ENCODE peak calls at places on chromosomes 2 and 18, in five cellular contexts. M, D, O, J and S are unnamed samples.

GRCh38 chr2:102520801-102521200 is 47.8 kb downstream of the SLC9A4 start:
- DNase-seq in M (no peak), D (no peak), J (no peak), O (no peak), S (no peak)

GRCh38 chr2:11264818-11265217 is 79.6 kb downstream of the ROCK2 start:
- DNase-seq in D (no peak), O (no peak), M (no peak), J (no peak), S (no peak)

GRCh38 chr18:10757349-10757748 is 231.5 kb downstream of the NAPG start:
- DNase-seq in O (no peak), J (no peak), D (no peak), M (no peak), S (no peak)

GRCh38 chr18:75365230-75365629 is 62.3 kb downstream of the SMIM21 start:
- DNase-seq in D (no peak), O (no peak), J (no peak), M (no peak), S (no peak)

GRCh38 chr18:12287684-12288405 is 20.2 kb upstream of the TUBB6 start:
- DNase-seq in O (peak), J (no peak), D (no peak), M (peak), S (peak)

GRCh38 chr18:56873441-56874140 is 222.4 kb downstream of the WDR7 start:
- DNase-seq in D (peak), O (no peak), M (no peak), J (no peak), S (peak)

GRCh38 chr2:176682278-176682677 is 413.0 kb downstream of the MTX2 start:
- DNase-seq in O (no peak), D (no peak), J (no peak), M (no peak), S (no peak)

GRCh38 chr18:62324917-62325805 is at the start of gene TNFRSF11A:
- DNase-seq in D (no peak), O (peak), M (no peak), J (no peak), S (peak)

GRCh38 chr2:203802277-203803045 is 65.1 kb upstream of the CTLA4 start:
- DNase-seq in O (no peak), D (no peak), M (no peak), J (no peak), S (no peak)

GRCh38 chr18:77993188-77993981 is 743.7 kb downstream of the GALR1 start:
- DNase-seq in J (no peak), M (no peak), D (no peak), O (no peak), S (no peak)

GRCh38 chr2:153163055-153163454 is 315.5 kb downstream of the RPRM start:
- DNase-seq in J (peak), D (peak), M (no peak), O (no peak), S (no peak)

GRCh38 chr2:40797115-40797514 is 345.2 kb upstream of the SLC8A1 start:
- DNase-seq in J (no peak), D (no peak), M (no peak), O (no peak), S (no peak)

GRCh38 chr2:196066794-196067382 is 1.7 kb downstream of the DNAH7 start:
- DNase-seq in D (no peak), M (no peak), J (no peak), O (no peak), S (no peak)

GRCh38 chr2:177598321-177598922 is 205.8 kb downstream of the AGPS start:
- DNase-seq in D (no peak), J (no peak), O (peak), M (no peak), S (peak)

GRCh38 chr2:186910996-186911395 is 62.0 kb upstream of the ZSWIM2 start:
- DNase-seq in O (no peak), D (no peak), J (no peak), M (no peak), S (no peak)

GRCh38 chr2:45218931-45219339 is 209.7 kb upstream of the SIX2 start:
- DNase-seq in O (no peak), D (no peak), M (no peak), J (no peak), S (no peak)

GRCh38 chr18:76620326-76620813 is 125.3 kb upstream of the ZNF516 start:
- DNase-seq in O (peak), M (peak), J (no peak), D (peak), S (peak)
- TF ChIP-seq CTCF in O (peak), M (no peak), J (no peak), D (peak), S (peak)

DNA sequence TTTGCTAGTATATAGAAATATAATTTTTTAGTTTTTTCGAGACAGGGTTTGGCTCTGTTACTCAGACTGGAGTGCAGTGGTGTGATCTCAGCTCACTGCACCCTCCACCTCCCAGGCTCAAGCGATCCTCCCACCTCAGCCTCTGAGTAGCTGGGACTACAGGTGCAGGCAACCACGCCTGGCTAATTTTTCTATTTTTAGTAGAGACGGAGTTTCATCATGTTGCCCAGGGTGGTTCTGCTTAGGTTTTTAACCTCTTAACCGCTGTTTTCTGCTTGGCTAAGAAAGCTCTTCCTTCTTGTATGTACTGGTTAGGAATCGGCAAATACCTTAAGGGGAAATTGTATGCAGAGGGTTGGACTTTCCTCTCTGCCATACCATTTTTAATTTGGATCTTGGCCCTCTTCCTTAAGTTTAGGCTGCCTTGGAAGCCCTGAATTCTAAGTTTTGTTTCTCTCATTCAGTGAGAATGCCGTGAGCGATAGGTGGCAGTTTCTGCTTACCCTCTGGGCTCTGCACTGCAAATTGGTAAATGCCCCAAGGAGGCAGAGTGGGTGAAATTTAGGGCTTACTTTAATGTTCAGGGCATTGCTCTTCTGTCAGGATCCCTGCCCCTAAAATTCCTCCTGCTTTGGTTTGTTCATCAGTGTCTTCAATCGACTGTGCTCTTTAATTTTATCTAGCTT is 32.3 kb downstream of the EML6 start:
- DNase-seq in O (no peak), M (no peak), D (no peak), J (no peak), S (no peak)
- TF ChIP-seq CTCF in O (no peak), M (no peak), D (no peak), J (peak), S (no peak)

GRCh38 chr2:206783718-206784117 is 18.3 kb downstream of the FASTKD2 start:
- DNase-seq in D (no peak), M (no peak), J (peak), O (no peak), S (peak)
- TF ChIP-seq CTCF in D (peak), M (no peak), J (peak), O (no peak), S (peak)

GRCh38 chr2:8243748-8244147 is 438.1 kb upstream of the ID2 start:
- DNase-seq in M (no peak), O (no peak), J (no peak), D (no peak), S (no peak)

GRCh38 chr2:8241317-8241716 is 440.5 kb upstream of the ID2 start:
- DNase-seq in O (no peak), J (no peak), D (no peak), M (no peak), S (no peak)

GRCh38 chr2:8239402-8240127 is 442.3 kb upstream of the ID2 start:
- DNase-seq in O (no peak), D (no peak), J (no peak), M (no peak), S (no peak)

GRCh38 chr2:8244634-8245033 is 437.2 kb upstream of the ID2 start:
- DNase-seq in O (no peak), D (no peak), J (no peak), M (no peak), S (no peak)

GRCh38 chr2:8242734-8243133 is 439.1 kb upstream of the ID2 start:
- DNase-seq in M (no peak), D (no peak), O (no peak), J (no peak), S (no peak)
- TF ChIP-seq CTCF in M (no peak), D (no peak), O (no peak), J (no peak), S (no peak)

GRCh38 chr2:115910270-115910669 is 1467.8 kb downstream of the DPP10 start:
- DNase-seq in M (no peak), J (no peak), O (no peak), D (peak), S (no peak)
- TF ChIP-seq CTCF in M (no peak), J (no peak), O (no peak), D (peak), S (peak)

GRCh38 chr2:84314901-84315330 is 144.2 kb downstream of the SUCLG1 start:
- DNase-seq in M (peak), D (peak), J (peak), O (peak), S (peak)
- TF ChIP-seq CTCF in M (no peak), D (peak), J (peak), O (peak), S (peak)

DNA sequence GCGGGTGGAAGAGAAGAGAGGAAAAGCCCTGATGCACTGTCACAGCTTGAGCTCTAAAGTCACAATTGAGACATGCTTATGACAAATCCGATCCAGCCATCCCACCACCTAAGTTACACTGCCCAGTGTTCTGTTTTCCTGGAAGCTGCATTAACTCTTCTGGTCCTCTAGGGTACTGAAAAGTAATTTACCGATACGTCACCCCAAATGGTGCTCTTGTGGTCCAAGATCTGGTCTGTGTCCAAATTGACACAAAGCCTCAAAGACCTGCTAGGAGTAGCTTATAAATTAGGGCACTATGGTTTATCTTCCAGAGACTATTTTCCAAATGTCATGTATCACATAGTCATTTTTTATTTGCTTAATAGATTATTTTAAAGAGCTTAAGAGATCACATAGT is 186.7 kb upstream of the ETAA1 start:
- DNase-seq in D (no peak), M (no peak), O (no peak), J (no peak), S (no peak)
- TF ChIP-seq CTCF in D (no peak), M (no peak), O (no peak), J (peak), S (no peak)

DNA sequence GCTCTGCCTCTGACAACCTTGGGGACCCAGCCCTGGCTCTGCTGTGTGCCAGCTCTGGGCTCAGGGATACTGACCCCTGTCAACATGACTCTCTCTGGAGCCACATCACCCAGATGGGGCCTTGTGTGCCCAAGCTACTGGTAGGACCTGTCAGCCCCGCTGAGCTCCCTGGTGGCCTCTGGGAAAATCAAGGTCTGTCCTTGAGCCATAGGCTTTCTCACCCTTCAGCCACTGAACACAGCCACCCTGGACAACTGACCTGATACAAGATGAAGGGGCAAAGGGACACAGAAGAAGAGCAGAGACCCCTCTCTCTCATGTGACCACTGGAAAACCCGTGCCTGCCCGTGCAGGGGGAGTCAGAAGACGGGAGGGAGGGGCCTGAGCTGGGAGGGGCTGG is 7.8 kb downstream of the CCDC74A start:
- DNase-seq in D (no peak), J (no peak), M (no peak), O (no peak), S (no peak)
- TF ChIP-seq CTCF in D (no peak), J (no peak), M (no peak), O (no peak), S (no peak)

DNA sequence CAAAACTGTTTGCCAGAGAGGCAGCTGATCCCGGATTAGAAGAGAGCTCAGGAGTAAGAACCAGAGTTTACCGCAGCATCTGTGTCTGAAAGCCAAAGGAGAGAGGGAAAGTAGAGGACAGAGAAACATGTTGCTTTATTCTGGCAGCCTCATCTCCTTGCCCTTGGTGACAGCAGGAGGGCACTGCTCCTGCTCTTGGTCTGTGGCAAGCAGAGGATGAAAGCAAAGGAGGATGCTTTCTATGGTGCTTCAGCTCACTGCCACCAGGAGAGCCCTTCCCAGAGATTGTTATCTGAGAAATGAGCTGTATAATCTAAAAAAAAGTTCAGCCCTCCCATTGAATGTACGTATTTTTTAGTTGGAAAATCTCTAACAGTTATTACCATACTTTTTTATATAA is 7.7 kb downstream of the SLC1A4 start:
- DNase-seq in O (no peak), J (no peak), M (no peak), D (no peak), S (no peak)
- TF ChIP-seq CTCF in O (no peak), J (peak), M (no peak), D (no peak), S (no peak)